ENCODE peak calls at places on chromosomes 16 and 17, in ten cellular contexts. N is A549; S is left cardiac atrium; U is right cardiac atrium; E is Panc1; A is upper lobe of left lung; V is pancreas; R is T-helper 17 cell; Y is activated T-helper 17 cell treated with anti-CD3 and anti-CD28 coated beads, Interleukin-2, amount 50 U/mL, for 72 hours; O is heart right ventricle. B is an unnamed sample.

GRCh38 chr16:74716355-74716754 is 15.7 kb upstream of the MLKL start:
- ATAC-seq in N (no peak), S (no peak), U (no peak), E (no peak), A (no peak), V (no peak), R (no peak), Y (no peak), O (no peak), B (no peak)

GRCh38 chr17:44223574-44224046 is 4.1 kb upstream of the UBTF start:
- ATAC-seq in N (no peak), S (no peak), U (no peak), E (no peak), A (no peak), V (peak), R (no peak), Y (no peak), O (no peak), B (no peak)

GRCh38 chr17:39979865-39980401 is 674 bp upstream of the PSMD3 start:
- ATAC-seq in N (peak), S (peak), U (peak), E (peak), A (peak), V (peak), R (peak), Y (peak), O (peak), B (peak)

GRCh38 chr17:78278139-78278741 is 46.8 kb downstream of the TMEM235 start:
- ATAC-seq in N (peak), S (no peak), U (no peak), E (no peak), A (peak), V (peak), R (no peak), Y (no peak), O (no peak), B (no peak)

GRCh38 chr16:19871721-19872120 is 12.9 kb downstream of the GPRC5B start:
- ATAC-seq in N (no peak), S (no peak), U (no peak), E (no peak), A (no peak), V (no peak), R (no peak), Y (no peak), O (no peak), B (no peak)

GRCh38 chr16:89906141-89907025 is 12.3 kb upstream of the MC1R start:
- ATAC-seq in N (peak), S (no peak), U (no peak), E (peak), A (no peak), V (no peak), R (peak), Y (no peak), O (no peak), B (no peak)

GRCh38 chr16:339680-340079 is 12.8 kb downstream of the AXIN1 start:
- ATAC-seq in N (no peak), S (no peak), U (no peak), E (no peak), A (no peak), V (no peak), R (peak), Y (no peak), O (peak), B (no peak)

GRCh38 chr17:74750327-74751069 is 2.1 kb downstream of the NHERF1 start:
- ATAC-seq in N (no peak), S (no peak), U (no peak), E (peak), A (no peak), V (peak), R (no peak), Y (no peak), O (no peak), B (no peak)

GRCh38 chr17:65664296-65664695 is 102.8 kb upstream of the AXIN2 start:
- ATAC-seq in N (no peak), S (no peak), U (no peak), E (no peak), A (peak), V (no peak), R (no peak), Y (no peak), O (no peak), B (no peak)

GRCh38 chr17:44503080-44503842 is at the start of gene GPATCH8:
- ATAC-seq in N (peak), S (peak), U (peak), E (peak), A (peak), V (peak), R (peak), Y (peak), O (peak), B (peak)

GRCh38 chr16:81748476-81749198 is 30.5 kb upstream of the PLCG2 start:
- ATAC-seq in N (peak), S (no peak), U (no peak), E (no peak), A (no peak), V (no peak), R (no peak), Y (peak), O (no peak), B (peak)

GRCh38 chr17:82217120-82217529 is 4.5 kb upstream of the CCDC57 start:
- ATAC-seq in N (no peak), S (no peak), U (peak), E (no peak), A (no peak), V (peak), R (no peak), Y (no peak), O (peak), B (no peak)

GRCh38 chr16:24348511-24349290 is 92.6 kb downstream of the CACNG3 start:
- ATAC-seq in N (no peak), S (no peak), U (no peak), E (no peak), A (no peak), V (no peak), R (no peak), Y (peak), O (no peak), B (no peak)

GRCh38 chr17:81891303-81891552 is 158 bp downstream of the ALYREF start:
- ATAC-seq in N (peak), S (no peak), U (no peak), E (peak), A (no peak), V (no peak), R (no peak), Y (peak), O (no peak), B (peak)

GRCh38 chr16:14102925-14103720 is 32.0 kb downstream of the MRTFB start:
- ATAC-seq in N (no peak), S (peak), U (no peak), E (no peak), A (no peak), V (peak), R (no peak), Y (no peak), O (peak), B (no peak)

GRCh38 chr16:20409398-20410152 is at the start of gene ACSM5:
- ATAC-seq in N (no peak), S (peak), U (peak), E (peak), A (peak), V (peak), R (no peak), Y (no peak), O (no peak), B (peak)

GRCh38 chr16:48565752-48566151 is 44.2 kb downstream of the N4BP1 start:
- ATAC-seq in N (no peak), S (no peak), U (no peak), E (no peak), A (no peak), V (no peak), R (peak), Y (peak), O (no peak), B (no peak)

GRCh38 chr16:59067207-59067606 is 333.1 kb upstream of the GOT2 start:
- ATAC-seq in N (no peak), S (no peak), U (no peak), E (no peak), A (peak), V (peak), R (no peak), Y (no peak), O (peak), B (no peak)

B was measured in stimulated activated memory B cell treated with anti-CD40 and anti-IgM and Interleukin-4, amounts not matched to agents 10 μg/mL and 1 μg/mL and 100 μg/mL, for 72 hours.